ENCODE peak calls at places on chromosome 9, in eight cellular contexts. D is AG09309, V is tibial artery, W is body of pancreas, Q is choroid plexus epithelial cell, G is WERI-Rb-1, O is kidney epithelial cell, L is epithelial cell of esophagus. X is an unnamed sample.

GRCh38 chr9:135053133-135053532 is 34.3 kb upstream of the OLFM1 start:
- DNase-seq in D (no peak), W (no peak), G (no peak), O (no peak), Q (no peak), V (no peak), L (no peak), X (no peak)

GRCh38 chr9:81814794-81815464 is 113.3 kb upstream of the SPATA31D4 start:
- DNase-seq in L (no peak), D (no peak), V (no peak), O (no peak), Q (no peak), G (peak; percentile 37), W (no peak), X (no peak)

GRCh38 chr9:98864257-98865180 is 57.0 kb downstream of the GALNT12 start:
- DNase-seq in G (no peak), O (no peak), Q (peak; percentile 72), L (no peak), D (peak; percentile 34), W (no peak), V (peak; percentile 51), X (peak; percentile 9)

GRCh38 chr9:98869078-98869745 is 61.7 kb downstream of the GALNT12 start:
- DNase-seq in O (no peak), V (no peak), G (no peak), W (no peak), D (no peak), Q (no peak), L (no peak), X (no peak)

GRCh38 chr9:132068604-132069003 is 11.1 kb downstream of the MED27 start:
- DNase-seq in G (no peak), O (no peak), V (no peak), Q (no peak), W (no peak), L (no peak), D (no peak), X (no peak)

GRCh38 chr9:111016046-111017026 is 21.9 kb downstream of the LPAR1 start:
- DNase-seq in G (no peak), Q (peak; percentile 83), D (no peak), O (no peak), W (no peak), L (peak; percentile 69), V (no peak), X (no peak)

GRCh38 chr9:134222018-134222573 is 57.7 kb upstream of the RNU6ATAC start:
- DNase-seq in Q (no peak), V (no peak), O (no peak), D (no peak), L (peak; percentile 2), W (no peak), G (no peak), X (no peak)

GRCh38 chr9:5832093-5832542 is 799 bp downstream of the ERMP1 start:
- DNase-seq in V (no peak), L (no peak), O (no peak), Q (no peak), D (no peak), G (no peak), W (no peak), X (no peak)

GRCh38 chr9:125479846-125480615 is 218.4 kb downstream of the GAPVD1 start:
- DNase-seq in V (no peak), Q (no peak), G (no peak), D (no peak), O (no peak), W (no peak), L (no peak), X (no peak)

GRCh38 chr9:95071450-95071849 is 246.1 kb downstream of the FANCC start:
- DNase-seq in L (no peak), V (no peak), O (no peak), D (no peak), Q (no peak), G (no peak), W (no peak), X (no peak)

GRCh38 chr9:20853866-20854265 is 169.8 kb downstream of the FOCAD start:
- DNase-seq in L (no peak), W (no peak), O (no peak), Q (no peak), D (no peak), G (no peak), V (no peak), X (no peak)

GRCh38 chr9:130432796-130433167 is 12.0 kb upstream of the ASS1 start:
- DNase-seq in W (no peak), O (no peak), V (no peak), G (peak; percentile 12), D (no peak), L (no peak), Q (no peak), X (no peak)

GRCh38 chr9:130432362-130432761 is 12.4 kb upstream of the ASS1 start:
- DNase-seq in G (no peak), O (no peak), L (no peak), D (no peak), V (no peak), W (no peak), Q (no peak), X (no peak)

GRCh38 chr9:130433947-130434262 is 10.9 kb upstream of the ASS1 start:
- DNase-seq in G (no peak), O (no peak), D (no peak), Q (no peak), L (no peak), W (no peak), V (no peak), X (no peak)

GRCh38 chr9:130431536-130432303 is 13.0 kb upstream of the ASS1 start:
- DNase-seq in L (no peak), V (no peak), Q (no peak), G (no peak), D (no peak), O (no peak), W (no peak), X (no peak)

DNA sequence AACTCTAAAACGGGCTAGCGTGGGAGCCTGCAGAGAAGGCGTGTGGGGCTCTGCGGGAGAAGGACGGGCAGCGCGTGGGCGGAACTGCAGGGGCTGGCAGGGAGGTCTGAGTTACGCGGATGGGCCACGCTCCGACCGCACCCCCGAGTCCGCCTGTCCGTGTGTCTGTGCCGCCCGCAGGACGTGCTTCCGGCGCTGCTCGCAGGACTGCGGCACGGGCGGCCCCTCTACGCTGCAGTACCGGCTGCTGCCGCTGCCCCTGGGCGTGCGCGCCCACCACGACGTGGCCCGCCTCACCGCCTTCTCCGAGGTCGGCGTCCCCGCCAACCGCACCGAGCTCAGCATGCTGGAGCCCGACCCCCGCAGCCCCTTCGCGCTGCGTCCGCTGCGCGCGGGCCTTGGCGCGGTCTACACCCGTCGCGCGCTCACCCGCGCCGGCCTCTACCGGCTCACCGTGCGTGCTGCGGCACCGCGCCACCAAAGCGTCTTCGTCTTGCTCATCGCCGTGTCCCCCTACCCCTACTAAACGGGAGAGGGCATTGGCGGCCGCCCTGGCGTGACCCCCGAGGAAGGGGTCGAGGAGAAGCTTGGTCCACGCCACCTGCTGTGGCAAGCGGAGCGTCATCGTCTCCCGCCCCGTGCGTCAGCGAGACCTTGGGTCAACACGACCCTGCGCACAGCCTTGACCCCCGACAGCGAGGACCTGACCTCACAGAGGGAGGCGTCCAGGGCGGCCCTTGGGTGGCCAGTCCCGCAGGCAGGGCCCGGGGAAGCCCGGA is 11.4 kb upstream of the ASS1 start:
- DNase-seq in Q (peak; percentile 54), O (no peak), L (peak; percentile 44), W (peak; percentile 34), D (no peak), G (no peak), V (no peak), X (no peak)
- H3K4me3 ChIP-seq in Q (peak overlapping the region; percentile 37), O (peak overlapping the region; percentile 3), L (no peak overlapping the region), W (no peak overlapping the region), D (peak overlapping the region; percentile 31), G (no peak overlapping the region), V (no peak overlapping the region), X (peak overlapping the region; percentile 41)

DNA sequence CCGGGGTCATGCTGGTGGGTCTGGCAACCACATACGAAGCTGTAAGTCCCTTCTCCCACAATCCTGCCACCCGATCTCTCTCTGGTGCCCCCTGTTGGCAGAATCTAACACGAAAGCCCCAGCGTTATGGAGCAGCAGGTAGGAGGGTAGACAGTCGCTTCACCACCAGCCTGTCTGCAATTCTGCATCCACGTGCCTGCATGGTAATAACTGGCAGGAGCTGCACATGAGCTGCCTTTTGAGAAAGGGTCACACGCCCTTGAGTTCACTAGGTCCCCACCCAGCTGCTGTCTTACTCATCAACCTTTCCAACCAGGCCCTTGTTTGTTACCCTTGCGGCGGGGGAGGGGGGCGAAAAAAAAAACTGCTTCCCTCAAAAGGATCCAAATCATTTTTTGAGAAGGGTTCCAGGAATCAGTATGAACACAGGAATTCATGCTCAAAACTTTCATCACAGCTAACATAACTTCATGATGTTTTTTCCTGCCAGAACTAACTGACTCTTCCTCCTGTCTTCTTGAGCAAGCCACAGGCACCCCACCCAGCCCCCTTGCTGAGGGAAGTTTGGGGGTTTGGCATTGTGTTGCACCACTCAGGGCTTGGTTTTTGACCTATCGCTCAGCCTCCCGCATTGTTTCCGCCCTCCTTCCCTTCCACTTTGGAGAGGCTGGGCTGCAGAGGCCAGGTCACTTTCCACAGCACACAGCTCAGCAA is 19.6 kb upstream of the TMEM252 start:
- DNase-seq in Q (peak; percentile 96), V (peak; percentile 62), D (no peak), L (no peak), W (peak; percentile 34), O (no peak), G (peak; percentile 43), X (no peak)
- TF ChIP-seq CTCF in Q (peak; percentile 74), V (peak; percentile 22), D (peak; percentile 26), L (peak; percentile 18), W (peak; percentile 52), O (peak; percentile 32), G (peak; percentile 64), X (peak; percentile 20)

DNA sequence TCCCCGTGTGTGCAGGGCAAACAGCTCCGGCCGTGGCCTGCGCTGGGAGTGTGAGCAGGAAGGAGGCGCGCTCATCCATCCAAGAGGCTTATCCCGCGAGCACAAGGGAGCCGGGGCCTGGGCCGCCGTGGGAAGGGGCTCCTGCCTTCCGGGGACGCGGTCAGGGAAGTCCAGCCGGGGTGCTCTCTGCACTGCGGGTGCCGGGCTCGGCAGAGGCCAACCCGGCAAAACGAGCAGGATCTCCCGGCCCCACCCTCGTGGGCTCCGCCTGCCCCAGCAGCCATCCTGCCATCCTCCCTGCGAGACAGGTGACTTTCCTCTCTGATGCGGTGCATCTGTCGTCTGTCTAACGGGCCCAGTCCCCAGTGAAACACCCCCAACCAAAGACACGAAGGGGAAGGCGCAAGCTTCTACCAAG is 244.2 kb downstream of the AUH start:
- DNase-seq in W (no peak), Q (no peak), D (no peak), V (no peak), G (no peak), L (no peak), O (no peak), X (no peak)
- H3K4me3 ChIP-seq in W (no peak overlapping the region), Q (no peak overlapping the region), D (no peak overlapping the region), V (peak overlapping the region; percentile 26), G (no peak overlapping the region), L (no peak overlapping the region), O (no peak overlapping the region), X (no peak overlapping the region)

DNA sequence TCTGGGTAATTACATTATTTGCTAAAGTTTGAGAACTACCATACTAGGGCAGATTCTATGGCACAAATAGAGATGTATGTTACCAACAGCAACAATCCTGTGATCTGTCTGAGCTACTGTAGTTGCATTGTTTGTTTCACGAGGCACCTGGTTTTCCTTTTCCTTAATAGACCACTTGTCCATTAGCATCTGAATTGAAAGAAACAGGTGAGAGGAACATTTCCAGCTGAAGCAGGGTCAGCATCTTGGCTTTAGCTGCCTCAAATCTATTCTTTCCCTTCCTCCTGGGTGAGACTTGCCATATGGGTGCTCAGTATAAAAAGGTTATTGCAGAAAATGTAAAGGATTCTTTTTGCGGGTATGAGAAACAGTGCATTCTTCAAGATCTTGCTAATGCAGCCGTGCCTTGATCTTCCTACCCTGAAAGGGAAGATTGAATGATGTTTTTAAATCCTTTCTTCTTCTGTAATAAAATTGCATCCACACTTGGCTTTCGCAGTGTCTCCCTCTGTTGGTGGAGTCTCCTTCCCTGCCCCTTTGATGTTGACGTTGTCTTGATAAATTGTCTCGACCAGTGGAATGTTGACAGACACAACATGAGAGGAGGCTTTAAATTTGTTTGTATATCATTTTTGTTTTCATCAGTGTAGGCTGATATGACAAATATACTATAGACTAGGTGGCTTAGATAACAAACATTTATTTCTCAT is 118.0 kb upstream of the BRINP1 start:
- DNase-seq in V (no peak), Q (no peak), L (no peak), D (no peak), G (no peak), W (no peak), O (no peak), X (no peak)
- TF ChIP-seq CTCF in V (no peak), Q (no peak), L (no peak), D (no peak), G (peak; percentile 30), W (no peak), O (no peak), X (no peak)